ENCODE peak calls at places on chromosomes 16 and 17, in five cellular contexts. One of them, this sample, is unnamed.

GRCh38 chr16:13453938-13454553 is 465.9 kb upstream of the ERCC4 start:
- DNase-seq in neuronal stem cell: peak; percentile 51
- DNase-seq in IMR-90: no peak
- DNase-seq in H9: no peak
- DNase-seq in trophoblast cell: peak; percentile 46
- DNase-seq in this sample: no peak

GRCh38 chr16:65534121-65534528 is 412.3 kb upstream of the CDH11 start:
- DNase-seq in neuronal stem cell: no peak
- DNase-seq in IMR-90: peak; percentile 43
- DNase-seq in H9: no peak
- DNase-seq in trophoblast cell: no peak
- DNase-seq in this sample: no peak

GRCh38 chr17:67477687-67478086 is 100.6 kb downstream of the PITPNC1 start:
- DNase-seq in neuronal stem cell: no peak
- DNase-seq in IMR-90: peak; percentile 80
- DNase-seq in H9: no peak
- DNase-seq in trophoblast cell: no peak
- DNase-seq in this sample: no peak

GRCh38 chr17:55303701-55304145 is 39.0 kb downstream of the HLF start:
- DNase-seq in neuronal stem cell: no peak
- DNase-seq in IMR-90: peak; percentile 13
- DNase-seq in H9: no peak
- DNase-seq in trophoblast cell: peak; percentile 60
- DNase-seq in this sample: no peak

GRCh38 chr17:77772461-77772897 is 186.0 kb upstream of the TNRC6C start:
- DNase-seq in neuronal stem cell: peak; percentile 43
- DNase-seq in IMR-90: peak; percentile 33
- DNase-seq in H9: peak; percentile 96
- DNase-seq in trophoblast cell: peak; percentile 73
- DNase-seq in this sample: peak; percentile 51

GRCh38 chr16:71421911-71422310 is 19.9 kb downstream of the TLE7 start:
- DNase-seq in neuronal stem cell: no peak
- DNase-seq in IMR-90: no peak
- DNase-seq in H9: peak; percentile 71
- DNase-seq in trophoblast cell: peak; percentile 56
- DNase-seq in this sample: no peak

GRCh38 chr17:17849147-17849820 is 12.5 kb upstream of the SREBF1 start:
- DNase-seq in neuronal stem cell: no peak
- DNase-seq in IMR-90: no peak
- DNase-seq in H9: no peak
- DNase-seq in trophoblast cell: peak; percentile 15
- DNase-seq in this sample: no peak

GRCh38 chr16:23510154-23510914 is at the start of gene GGA2:
- DNase-seq in neuronal stem cell: peak; percentile 72
- DNase-seq in IMR-90: peak; percentile 74
- DNase-seq in H9: peak; percentile 80
- DNase-seq in trophoblast cell: peak; percentile 81
- DNase-seq in this sample: peak; percentile 84

GRCh38 chr17:802901-803881 is 21.0 kb downstream of the MRM3 start:
- DNase-seq in neuronal stem cell: no peak
- DNase-seq in IMR-90: no peak
- DNase-seq in H9: no peak
- DNase-seq in trophoblast cell: no peak
- DNase-seq in this sample: no peak

GRCh38 chr17:34825884-34826283 is 135.4 kb downstream of the CCT6B start:
- DNase-seq in neuronal stem cell: no peak
- DNase-seq in IMR-90: no peak
- DNase-seq in H9: no peak
- DNase-seq in trophoblast cell: no peak
- DNase-seq in this sample: no peak

GRCh38 chr16:30092373-30093010 is 768 bp upstream of the TBX6 start:
- DNase-seq in neuronal stem cell: peak; percentile 51
- DNase-seq in IMR-90: peak; percentile 27
- DNase-seq in H9: peak; percentile 94
- DNase-seq in trophoblast cell: peak; percentile 54
- DNase-seq in this sample: peak; percentile 88

GRCh38 chr16:24853830-24854229 is 8.1 kb downstream of the SLC5A11 start:
- DNase-seq in neuronal stem cell: no peak
- DNase-seq in IMR-90: peak; percentile 66
- DNase-seq in H9: no peak
- DNase-seq in trophoblast cell: no peak
- DNase-seq in this sample: peak; percentile 31

GRCh38 chr17:16061631-16062030 is 62.0 kb downstream of the TTC19 start:
- DNase-seq in neuronal stem cell: no peak
- DNase-seq in IMR-90: no peak
- DNase-seq in H9: no peak
- DNase-seq in trophoblast cell: no peak
- DNase-seq in this sample: no peak

GRCh38 chr17:19464033-19465026 is 53.3 kb downstream of the RNF112 start:
- DNase-seq in neuronal stem cell: no peak
- DNase-seq in IMR-90: peak; percentile 18
- DNase-seq in H9: peak; percentile 24
- DNase-seq in trophoblast cell: no peak
- DNase-seq in this sample: no peak

GRCh38 chr17:14308965-14309879 is 8.3 kb downstream of the HS3ST3B1 start:
- DNase-seq in neuronal stem cell: peak; percentile 96
- DNase-seq in IMR-90: peak; percentile 89
- DNase-seq in H9: peak; percentile 100
- DNase-seq in trophoblast cell: peak; percentile 98
- DNase-seq in this sample: peak; percentile 90

GRCh38 chr17:1095093-1095852 is 84.5 kb downstream of the ABR start:
- DNase-seq in neuronal stem cell: no peak
- DNase-seq in IMR-90: no peak
- DNase-seq in H9: no peak
- DNase-seq in trophoblast cell: peak; percentile 31
- DNase-seq in this sample: no peak

GRCh38 chr17:76434870-76435269 is 18.1 kb downstream of the UBE2O start:
- DNase-seq in neuronal stem cell: no peak
- DNase-seq in IMR-90: no peak
- DNase-seq in H9: no peak
- DNase-seq in trophoblast cell: no peak
- DNase-seq in this sample: no peak

GRCh38 chr17:40556884-40557414 is 8.3 kb downstream of the CCR7 start:
- DNase-seq in neuronal stem cell: no peak
- DNase-seq in IMR-90: no peak
- DNase-seq in H9: peak; percentile 31
- DNase-seq in trophoblast cell: no peak
- DNase-seq in this sample: peak; percentile 39

GRCh38 chr17:64028874-64029464 is 8.5 kb upstream of the ICAM2 start:
- DNase-seq in neuronal stem cell: peak; percentile 38
- DNase-seq in IMR-90: peak; percentile 67
- DNase-seq in H9: peak; percentile 76
- DNase-seq in trophoblast cell: peak; percentile 74
- DNase-seq in this sample: peak; percentile 66

GRCh38 chr17:9644910-9645751 is at the start of gene USP43:
- DNase-seq in neuronal stem cell: peak; percentile 8
- DNase-seq in IMR-90: no peak
- DNase-seq in H9: peak; percentile 90
- DNase-seq in trophoblast cell: peak; percentile 90
- DNase-seq in this sample: peak; percentile 50

GRCh38 chr17:5035356-5035755 is at the start of gene SLC52A1:
- DNase-seq in neuronal stem cell: no peak
- DNase-seq in IMR-90: no peak
- DNase-seq in H9: peak; percentile 78
- DNase-seq in trophoblast cell: peak; percentile 47
- DNase-seq in this sample: no peak

GRCh38 chr16:80552277-80552676 is 11.5 kb downstream of the DYNLRB2 start:
- DNase-seq in neuronal stem cell: no peak
- DNase-seq in IMR-90: no peak
- DNase-seq in H9: no peak
- DNase-seq in trophoblast cell: peak; percentile 43
- DNase-seq in this sample: no peak

GRCh38 chr17:31190351-31190750 is 95.6 kb downstream of the NF1 start:
- DNase-seq in neuronal stem cell: no peak
- DNase-seq in IMR-90: peak; percentile 4
- DNase-seq in H9: no peak
- DNase-seq in trophoblast cell: peak; percentile 77
- DNase-seq in this sample: peak; percentile 20

GRCh38 chr16:87628940-87629339 is 26.6 kb downstream of the JPH3 start:
- DNase-seq in neuronal stem cell: no peak
- DNase-seq in IMR-90: peak; percentile 28
- DNase-seq in H9: no peak
- DNase-seq in trophoblast cell: peak; percentile 87
- DNase-seq in this sample: peak; percentile 50

GRCh38 chr17:81576621-81577277 is 24.6 kb upstream of the FAAP100 start:
- DNase-seq in neuronal stem cell: no peak
- DNase-seq in IMR-90: peak; percentile 88
- DNase-seq in H9: peak; percentile 25
- DNase-seq in trophoblast cell: peak; percentile 55
- DNase-seq in this sample: peak; percentile 79

GRCh38 chr17:44547625-44548297 is 9.5 kb upstream of the FZD2 start:
- DNase-seq in neuronal stem cell: no peak
- DNase-seq in IMR-90: no peak
- DNase-seq in H9: peak; percentile 73
- DNase-seq in trophoblast cell: no peak
- DNase-seq in this sample: no peak

DNA sequence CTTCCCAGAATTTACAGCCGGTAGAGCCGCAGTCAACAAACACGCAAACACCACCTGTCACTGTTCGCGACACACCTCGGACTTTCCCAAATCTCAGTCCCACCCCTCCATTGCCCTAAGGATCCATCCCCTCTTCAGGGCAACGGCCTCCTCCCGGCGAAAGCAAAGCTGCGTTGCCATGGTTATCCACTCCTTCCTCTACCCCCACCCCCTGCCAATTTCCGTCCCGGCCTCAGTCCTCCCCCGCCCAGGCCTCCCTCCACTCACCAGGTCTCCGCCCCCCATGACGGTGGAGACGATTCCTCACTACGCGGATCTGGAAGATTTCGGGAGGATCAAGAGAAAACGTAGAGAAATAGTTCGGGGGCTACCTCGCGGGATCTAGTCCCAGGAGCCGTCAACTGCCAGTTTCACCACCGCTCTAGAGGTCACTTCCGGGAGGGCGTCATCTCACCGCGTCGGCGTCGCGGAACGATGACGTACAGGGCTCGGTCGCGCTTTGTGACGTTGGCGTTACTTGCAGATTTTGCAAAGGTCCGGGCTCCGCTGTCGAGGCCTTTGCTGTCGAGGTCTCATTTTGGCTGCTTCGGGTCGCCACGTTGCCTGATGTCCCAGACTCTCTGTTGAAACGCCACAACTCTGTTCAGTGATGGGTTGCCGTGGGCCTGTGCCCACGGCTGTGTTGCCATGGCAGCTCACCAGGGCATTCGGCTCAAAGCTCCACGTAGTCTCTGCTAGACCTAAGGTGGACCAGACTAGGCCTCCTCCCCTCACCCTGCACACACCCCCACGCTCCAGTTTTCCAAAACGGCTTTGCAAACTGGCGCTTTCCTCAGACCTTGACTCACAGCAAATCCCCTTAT is at the start of gene CWC25:
- DNase-seq in neuronal stem cell: peak; percentile 98
- DNase-seq in IMR-90: peak; percentile 96
- DNase-seq in H9: peak; percentile 99
- DNase-seq in trophoblast cell: peak; percentile 100
- DNase-seq in this sample: peak; percentile 97
- H4K91ac ChIP-seq in neuronal stem cell: peak within 1 kb of the TSS; percentile 79
- H4K91ac ChIP-seq in IMR-90: peak within 1 kb of the TSS; percentile 98
- H4K91ac ChIP-seq in H9: peak within 1 kb of the TSS; percentile 9
- H4K91ac ChIP-seq in trophoblast cell: peak within 1 kb of the TSS; percentile 96
- H4K91ac ChIP-seq in this sample: peak within 1 kb of the TSS; percentile 97

GRCh38 chr17:50531428-50532025 is 1.0 kb upstream of the EPN3 start:
- DNase-seq in neuronal stem cell: no peak
- DNase-seq in IMR-90: no peak
- DNase-seq in H9: no peak
- DNase-seq in trophoblast cell: no peak
- DNase-seq in this sample: no peak
- H4K91ac ChIP-seq in neuronal stem cell: no peak overlapping the region
- H4K91ac ChIP-seq in IMR-90: no peak overlapping the region
- H4K91ac ChIP-seq in H9: no peak overlapping the region
- H4K91ac ChIP-seq in trophoblast cell: peak overlapping the region; percentile 78
- H4K91ac ChIP-seq in this sample: no peak overlapping the region

GRCh38 chr16:16062023-16062932 is 112.9 kb downstream of the ABCC1 start:
- DNase-seq in neuronal stem cell: no peak
- DNase-seq in IMR-90: no peak
- DNase-seq in H9: no peak
- DNase-seq in trophoblast cell: no peak
- DNase-seq in this sample: peak; percentile 41

GRCh38 chr16:16063685-16064084 is 114.3 kb downstream of the ABCC1 start:
- DNase-seq in neuronal stem cell: no peak
- DNase-seq in IMR-90: no peak
- DNase-seq in H9: no peak
- DNase-seq in trophoblast cell: no peak
- DNase-seq in this sample: no peak

GRCh38 chr16:16064874-16065384 is 115.5 kb downstream of the ABCC1 start:
- DNase-seq in neuronal stem cell: no peak
- DNase-seq in IMR-90: no peak
- DNase-seq in H9: no peak
- DNase-seq in trophoblast cell: no peak
- DNase-seq in this sample: no peak

GRCh38 chr16:16071631-16072244 is 122.3 kb downstream of the ABCC1 start:
- DNase-seq in neuronal stem cell: no peak
- DNase-seq in IMR-90: peak; percentile 78
- DNase-seq in H9: no peak
- DNase-seq in trophoblast cell: no peak
- DNase-seq in this sample: peak; percentile 65

DNA sequence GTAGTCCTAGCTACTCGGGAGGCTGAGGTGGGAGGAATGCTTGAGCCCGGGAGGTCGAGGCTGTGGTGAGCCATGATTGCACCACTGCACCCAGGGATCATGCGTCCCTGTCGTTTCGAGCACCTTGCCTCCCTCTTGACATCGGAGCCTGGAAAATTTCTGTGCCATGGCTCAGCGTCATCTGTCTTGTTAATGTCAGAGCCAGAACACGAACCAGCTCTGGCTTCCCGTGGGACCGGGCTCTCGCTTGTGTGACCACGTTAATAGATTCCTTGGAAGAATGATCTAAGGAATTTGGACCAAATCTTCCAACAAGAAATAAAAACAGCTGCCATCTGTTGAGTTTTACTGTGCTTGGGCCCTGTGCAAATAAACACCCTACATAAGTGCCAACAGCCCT is 117.7 kb downstream of the ABCC1 start:
- DNase-seq in neuronal stem cell: no peak
- DNase-seq in IMR-90: peak; percentile 54
- DNase-seq in H9: no peak
- DNase-seq in trophoblast cell: no peak
- DNase-seq in this sample: peak; percentile 58
- H4K91ac ChIP-seq in neuronal stem cell: no peak overlapping the region
- H4K91ac ChIP-seq in IMR-90: no peak overlapping the region
- H4K91ac ChIP-seq in H9: no peak overlapping the region
- H4K91ac ChIP-seq in trophoblast cell: no peak overlapping the region
- H4K91ac ChIP-seq in this sample: peak overlapping the region; percentile 54

DNA sequence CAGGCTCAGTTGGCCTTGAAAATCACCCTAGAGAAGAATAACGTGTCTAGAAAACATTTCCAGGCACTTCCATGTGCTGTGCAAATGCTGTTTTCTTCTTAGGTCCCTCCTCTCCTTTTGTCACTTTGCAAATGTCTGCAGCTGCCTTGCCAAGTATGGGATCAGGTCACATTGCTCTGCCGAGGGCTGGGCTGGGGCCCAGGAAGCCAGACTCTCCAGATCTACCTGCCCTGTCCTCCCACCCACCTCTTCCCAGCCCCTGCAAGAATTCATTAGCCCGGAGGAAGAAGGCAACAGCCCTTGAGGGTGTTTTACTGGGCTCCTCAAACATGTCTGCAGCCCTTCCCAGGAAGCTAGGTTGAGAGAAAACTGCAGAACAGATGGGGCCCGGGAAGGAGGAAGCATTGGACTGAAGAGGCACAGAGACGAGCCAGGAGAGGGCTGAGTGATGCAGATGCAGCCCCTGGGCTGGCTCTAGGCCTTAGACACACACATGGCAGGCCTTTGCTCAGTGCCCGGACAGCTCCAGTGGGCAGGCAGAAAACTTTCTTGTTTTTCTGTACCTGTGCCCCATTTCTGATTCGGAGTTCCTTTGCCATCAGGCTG is 47.2 kb downstream of the WSB1 start:
- DNase-seq in neuronal stem cell: no peak
- DNase-seq in IMR-90: no peak
- DNase-seq in H9: no peak
- DNase-seq in trophoblast cell: no peak
- DNase-seq in this sample: no peak
- H4K91ac ChIP-seq in neuronal stem cell: no peak overlapping the region
- H4K91ac ChIP-seq in IMR-90: no peak overlapping the region
- H4K91ac ChIP-seq in H9: no peak overlapping the region
- H4K91ac ChIP-seq in trophoblast cell: peak overlapping the region; percentile 73
- H4K91ac ChIP-seq in this sample: no peak overlapping the region

This sample was measured in mesenchymal stem cell.